ENCODE peak calls at places on chromosome 5, in five cellular contexts. One of them, this sample, is unnamed.

GRCh38 chr5:54470191-54470590 is 14.7 kb downstream of the HSPB3 start:
- DNase-seq in tibial artery: no peak
- DNase-seq in lower leg skin: no peak
- DNase-seq in kidney: no peak
- DNase-seq in brain microvascular endothelial cell: no peak
- DNase-seq in this sample: no peak

GRCh38 chr5:14424011-14424685 is 157.4 kb upstream of the OTULINL start:
- DNase-seq in tibial artery: no peak
- DNase-seq in brain microvascular endothelial cell: no peak
- DNase-seq in lower leg skin: no peak
- DNase-seq in kidney: no peak
- DNase-seq in this sample: no peak

GRCh38 chr5:41869739-41870620 is at the start of gene OXCT1:
- DNase-seq in tibial artery: peak; percentile 76
- DNase-seq in kidney: peak; percentile 94
- DNase-seq in brain microvascular endothelial cell: peak; percentile 54
- DNase-seq in lower leg skin: peak; percentile 97
- DNase-seq in this sample: peak; percentile 78

GRCh38 chr5:35741126-35741711 is 115.5 kb upstream of the IL7R start:
- DNase-seq in lower leg skin: no peak
- DNase-seq in brain microvascular endothelial cell: no peak
- DNase-seq in kidney: no peak
- DNase-seq in tibial artery: no peak
- DNase-seq in this sample: no peak

GRCh38 chr5:142821733-142822487 is 51.7 kb downstream of the ARHGAP26 start:
- DNase-seq in lower leg skin: no peak
- DNase-seq in kidney: no peak
- DNase-seq in tibial artery: no peak
- DNase-seq in brain microvascular endothelial cell: peak; percentile 79
- DNase-seq in this sample: peak; percentile 94

GRCh38 chr5:53884844-53885243 is 324.4 kb downstream of the NDUFS4 start:
- DNase-seq in kidney: no peak
- DNase-seq in brain microvascular endothelial cell: no peak
- DNase-seq in tibial artery: no peak
- DNase-seq in lower leg skin: no peak
- DNase-seq in this sample: no peak

GRCh38 chr5:151880304-151880703 is 44.3 kb downstream of the GLRA1 start:
- DNase-seq in lower leg skin: no peak
- DNase-seq in tibial artery: no peak
- DNase-seq in kidney: no peak
- DNase-seq in brain microvascular endothelial cell: no peak
- DNase-seq in this sample: no peak

GRCh38 chr5:146710348-146710747 is 168.2 kb downstream of the PPP2R2B start:
- DNase-seq in kidney: no peak
- DNase-seq in lower leg skin: no peak
- DNase-seq in tibial artery: no peak
- DNase-seq in brain microvascular endothelial cell: no peak
- DNase-seq in this sample: peak; percentile 74

GRCh38 chr5:90739567-90739966 is 181.0 kb downstream of the ADGRV1 start:
- DNase-seq in kidney: no peak
- DNase-seq in brain microvascular endothelial cell: no peak
- DNase-seq in tibial artery: no peak
- DNase-seq in lower leg skin: no peak
- DNase-seq in this sample: no peak